ENCODE peak calls at places on chromosomes 2 and 18, in ten cellular contexts. One of them, this sample, is unnamed.

GRCh38 chr2:115484483-115484882 is 1042.0 kb downstream of the DPP10 start:
- DNase-seq in dorsolateral prefrontal cortex: no peak
- DNase-seq in colonic mucosa: no peak
- DNase-seq in transverse colon: no peak
- DNase-seq in GM12878: no peak
- DNase-seq in brain microvascular endothelial cell: no peak
- DNase-seq in pancreas: no peak
- DNase-seq in A549: no peak
- DNase-seq in CD8-positive, alpha-beta T cell: no peak
- DNase-seq in effector memory CD4-positive, alpha-beta T cell: no peak
- DNase-seq in this sample: no peak

GRCh38 chr2:98749053-98749450 is 18.1 kb upstream of the MGAT4A start:
- DNase-seq in transverse colon: peak; percentile 26
- DNase-seq in GM12878: no peak
- DNase-seq in pancreas: no peak
- DNase-seq in A549: no peak
- DNase-seq in effector memory CD4-positive, alpha-beta T cell: no peak
- DNase-seq in brain microvascular endothelial cell: no peak
- DNase-seq in colonic mucosa: no peak
- DNase-seq in CD8-positive, alpha-beta T cell: no peak
- DNase-seq in dorsolateral prefrontal cortex: no peak
- DNase-seq in this sample: no peak

GRCh38 chr2:239625913-239626734 is 225.3 kb upstream of the HDAC4 start:
- DNase-seq in brain microvascular endothelial cell: no peak
- DNase-seq in colonic mucosa: no peak
- DNase-seq in GM12878: no peak
- DNase-seq in dorsolateral prefrontal cortex: no peak
- DNase-seq in A549: no peak
- DNase-seq in CD8-positive, alpha-beta T cell: no peak
- DNase-seq in transverse colon: no peak
- DNase-seq in pancreas: no peak
- DNase-seq in effector memory CD4-positive, alpha-beta T cell: no peak
- DNase-seq in this sample: no peak

GRCh38 chr18:22391571-22392359 is 25.9 kb downstream of the CTAGE1 start:
- DNase-seq in transverse colon: peak; percentile 74
- DNase-seq in dorsolateral prefrontal cortex: no peak
- DNase-seq in CD8-positive, alpha-beta T cell: peak; percentile 26
- DNase-seq in colonic mucosa: peak; percentile 78
- DNase-seq in GM12878: no peak
- DNase-seq in pancreas: no peak
- DNase-seq in A549: peak; percentile 23
- DNase-seq in effector memory CD4-positive, alpha-beta T cell: no peak
- DNase-seq in brain microvascular endothelial cell: peak; percentile 98
- DNase-seq in this sample: peak; percentile 89

GRCh38 chr18:63994783-63995399 is 25.0 kb downstream of the SERPINB8 start:
- DNase-seq in colonic mucosa: peak; percentile 31
- DNase-seq in A549: peak; percentile 43
- DNase-seq in CD8-positive, alpha-beta T cell: peak; percentile 15
- DNase-seq in effector memory CD4-positive, alpha-beta T cell: peak; percentile 4
- DNase-seq in dorsolateral prefrontal cortex: peak; percentile 66
- DNase-seq in GM12878: no peak
- DNase-seq in brain microvascular endothelial cell: peak; percentile 56
- DNase-seq in pancreas: peak; percentile 34
- DNase-seq in transverse colon: peak; percentile 40
- DNase-seq in this sample: no peak

GRCh38 chr18:59268722-59269562 is 4.3 kb downstream of the RAX start:
- DNase-seq in colonic mucosa: no peak
- DNase-seq in brain microvascular endothelial cell: no peak
- DNase-seq in dorsolateral prefrontal cortex: no peak
- DNase-seq in GM12878: no peak
- DNase-seq in CD8-positive, alpha-beta T cell: no peak
- DNase-seq in transverse colon: no peak
- DNase-seq in pancreas: no peak
- DNase-seq in effector memory CD4-positive, alpha-beta T cell: no peak
- DNase-seq in A549: peak; percentile 58
- DNase-seq in this sample: no peak

GRCh38 chr2:226792155-226792871 is 7.3 kb downstream of the IRS1 start:
- DNase-seq in CD8-positive, alpha-beta T cell: no peak
- DNase-seq in dorsolateral prefrontal cortex: no peak
- DNase-seq in colonic mucosa: peak; percentile 31
- DNase-seq in GM12878: no peak
- DNase-seq in effector memory CD4-positive, alpha-beta T cell: no peak
- DNase-seq in brain microvascular endothelial cell: no peak
- DNase-seq in transverse colon: no peak
- DNase-seq in A549: no peak
- DNase-seq in pancreas: no peak
- DNase-seq in this sample: no peak

GRCh38 chr2:101509498-101510274 is 34.8 kb upstream of the RFX8 start:
- DNase-seq in A549: no peak
- DNase-seq in effector memory CD4-positive, alpha-beta T cell: no peak
- DNase-seq in brain microvascular endothelial cell: no peak
- DNase-seq in CD8-positive, alpha-beta T cell: no peak
- DNase-seq in pancreas: no peak
- DNase-seq in transverse colon: no peak
- DNase-seq in colonic mucosa: no peak
- DNase-seq in dorsolateral prefrontal cortex: no peak
- DNase-seq in GM12878: no peak
- DNase-seq in this sample: no peak

GRCh38 chr2:229387815-229388214 is 116.7 kb upstream of the PID1 start:
- DNase-seq in A549: no peak
- DNase-seq in CD8-positive, alpha-beta T cell: no peak
- DNase-seq in dorsolateral prefrontal cortex: no peak
- DNase-seq in colonic mucosa: no peak
- DNase-seq in brain microvascular endothelial cell: no peak
- DNase-seq in GM12878: no peak
- DNase-seq in effector memory CD4-positive, alpha-beta T cell: no peak
- DNase-seq in transverse colon: no peak
- DNase-seq in pancreas: no peak
- DNase-seq in this sample: no peak

GRCh38 chr2:39379643-39380524 is 57.2 kb downstream of the MAP4K3 start:
- DNase-seq in brain microvascular endothelial cell: peak; percentile 45
- DNase-seq in transverse colon: no peak
- DNase-seq in effector memory CD4-positive, alpha-beta T cell: no peak
- DNase-seq in colonic mucosa: no peak
- DNase-seq in A549: peak; percentile 71
- DNase-seq in GM12878: peak; percentile 31
- DNase-seq in CD8-positive, alpha-beta T cell: no peak
- DNase-seq in pancreas: no peak
- DNase-seq in dorsolateral prefrontal cortex: no peak
- DNase-seq in this sample: no peak

GRCh38 chr2:223469270-223470057 is 132.7 kb downstream of the SCG2 start:
- DNase-seq in colonic mucosa: peak; percentile 24
- DNase-seq in A549: peak; percentile 54
- DNase-seq in dorsolateral prefrontal cortex: no peak
- DNase-seq in brain microvascular endothelial cell: peak; percentile 99
- DNase-seq in effector memory CD4-positive, alpha-beta T cell: no peak
- DNase-seq in pancreas: no peak
- DNase-seq in CD8-positive, alpha-beta T cell: no peak
- DNase-seq in GM12878: no peak
- DNase-seq in transverse colon: peak; percentile 10
- DNase-seq in this sample: no peak

GRCh38 chr2:172172513-172173217 is 70.0 kb upstream of the DLX2 start:
- DNase-seq in GM12878: no peak
- DNase-seq in colonic mucosa: peak; percentile 83
- DNase-seq in dorsolateral prefrontal cortex: peak; percentile 51
- DNase-seq in effector memory CD4-positive, alpha-beta T cell: peak; percentile 24
- DNase-seq in pancreas: peak; percentile 82
- DNase-seq in A549: peak; percentile 58
- DNase-seq in brain microvascular endothelial cell: peak; percentile 25
- DNase-seq in transverse colon: peak; percentile 86
- DNase-seq in CD8-positive, alpha-beta T cell: peak; percentile 46
- DNase-seq in this sample: peak; percentile 48

DNA sequence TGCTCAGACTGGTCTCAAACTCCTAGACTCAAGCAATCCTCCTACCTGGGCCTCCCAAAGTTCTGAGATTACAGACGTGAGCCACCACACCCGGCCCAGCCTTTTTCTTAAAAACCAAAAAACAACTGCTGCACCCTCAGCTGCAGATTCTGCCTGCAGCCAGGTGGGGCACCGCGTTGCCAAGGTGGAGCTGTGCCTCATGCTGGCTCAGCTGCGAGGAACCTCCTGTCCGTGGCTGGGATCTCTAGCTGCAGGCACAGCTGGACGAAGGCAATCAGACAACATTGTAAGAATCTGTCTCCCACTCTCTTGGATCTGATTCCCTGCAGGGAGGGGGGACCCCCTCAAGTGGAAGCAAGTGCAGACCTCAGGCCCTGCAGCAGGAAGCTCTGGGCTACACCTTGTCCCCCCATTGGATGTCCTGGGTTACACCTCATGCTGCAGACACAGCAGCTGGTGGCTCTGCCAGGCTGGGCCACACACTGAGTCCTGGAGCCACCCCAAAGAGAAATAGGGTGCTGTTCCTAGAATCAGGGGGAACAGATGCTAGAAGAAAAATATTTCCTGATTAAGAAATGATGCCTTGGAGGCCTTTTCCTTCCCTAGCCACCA is 24.1 kb downstream of the CIDEA start:
- DNase-seq in GM12878: no peak
- DNase-seq in colonic mucosa: no peak
- DNase-seq in CD8-positive, alpha-beta T cell: no peak
- DNase-seq in dorsolateral prefrontal cortex: no peak
- DNase-seq in A549: no peak
- DNase-seq in brain microvascular endothelial cell: no peak
- DNase-seq in effector memory CD4-positive, alpha-beta T cell: no peak
- DNase-seq in transverse colon: no peak
- DNase-seq in pancreas: no peak
- DNase-seq in this sample: no peak
- H3K4me3 ChIP-seq in GM12878: no peak overlapping the region
- H3K4me3 ChIP-seq in colonic mucosa: peak overlapping the region; percentile 8
- H3K4me3 ChIP-seq in CD8-positive, alpha-beta T cell: no peak overlapping the region
- H3K4me3 ChIP-seq in dorsolateral prefrontal cortex: no peak overlapping the region
- H3K4me3 ChIP-seq in A549: no peak overlapping the region
- H3K4me3 ChIP-seq in brain microvascular endothelial cell: peak overlapping the region; percentile 49
- H3K4me3 ChIP-seq in effector memory CD4-positive, alpha-beta T cell: no peak overlapping the region
- H3K4me3 ChIP-seq in transverse colon: peak overlapping the region; percentile 20
- H3K4me3 ChIP-seq in pancreas: no peak overlapping the region
- H3K4me3 ChIP-seq in this sample: no peak overlapping the region

GRCh38 chr2:37560863-37561614 is 110.4 kb downstream of the CDC42EP3 start:
- DNase-seq in A549: no peak
- DNase-seq in colonic mucosa: no peak
- DNase-seq in GM12878: no peak
- DNase-seq in pancreas: no peak
- DNase-seq in CD8-positive, alpha-beta T cell: no peak
- DNase-seq in dorsolateral prefrontal cortex: no peak
- DNase-seq in brain microvascular endothelial cell: no peak
- DNase-seq in effector memory CD4-positive, alpha-beta T cell: no peak
- DNase-seq in transverse colon: no peak
- DNase-seq in this sample: no peak

GRCh38 chr2:37561615-37562569 is 109.5 kb downstream of the CDC42EP3 start:
- DNase-seq in colonic mucosa: no peak
- DNase-seq in GM12878: no peak
- DNase-seq in transverse colon: no peak
- DNase-seq in CD8-positive, alpha-beta T cell: no peak
- DNase-seq in pancreas: no peak
- DNase-seq in A549: peak; percentile 83
- DNase-seq in dorsolateral prefrontal cortex: no peak
- DNase-seq in brain microvascular endothelial cell: peak; percentile 97
- DNase-seq in effector memory CD4-positive, alpha-beta T cell: no peak
- DNase-seq in this sample: no peak

GRCh38 chr2:37558622-37559021 is 112.8 kb downstream of the CDC42EP3 start:
- DNase-seq in dorsolateral prefrontal cortex: no peak
- DNase-seq in CD8-positive, alpha-beta T cell: no peak
- DNase-seq in colonic mucosa: no peak
- DNase-seq in GM12878: no peak
- DNase-seq in A549: no peak
- DNase-seq in transverse colon: peak; percentile 18
- DNase-seq in pancreas: no peak
- DNase-seq in brain microvascular endothelial cell: no peak
- DNase-seq in effector memory CD4-positive, alpha-beta T cell: no peak
- DNase-seq in this sample: no peak

GRCh38 chr2:37563375-37564011 is 107.9 kb downstream of the CDC42EP3 start:
- DNase-seq in effector memory CD4-positive, alpha-beta T cell: no peak
- DNase-seq in brain microvascular endothelial cell: no peak
- DNase-seq in dorsolateral prefrontal cortex: no peak
- DNase-seq in GM12878: no peak
- DNase-seq in transverse colon: no peak
- DNase-seq in colonic mucosa: no peak
- DNase-seq in A549: no peak
- DNase-seq in CD8-positive, alpha-beta T cell: no peak
- DNase-seq in pancreas: no peak
- DNase-seq in this sample: no peak

DNA sequence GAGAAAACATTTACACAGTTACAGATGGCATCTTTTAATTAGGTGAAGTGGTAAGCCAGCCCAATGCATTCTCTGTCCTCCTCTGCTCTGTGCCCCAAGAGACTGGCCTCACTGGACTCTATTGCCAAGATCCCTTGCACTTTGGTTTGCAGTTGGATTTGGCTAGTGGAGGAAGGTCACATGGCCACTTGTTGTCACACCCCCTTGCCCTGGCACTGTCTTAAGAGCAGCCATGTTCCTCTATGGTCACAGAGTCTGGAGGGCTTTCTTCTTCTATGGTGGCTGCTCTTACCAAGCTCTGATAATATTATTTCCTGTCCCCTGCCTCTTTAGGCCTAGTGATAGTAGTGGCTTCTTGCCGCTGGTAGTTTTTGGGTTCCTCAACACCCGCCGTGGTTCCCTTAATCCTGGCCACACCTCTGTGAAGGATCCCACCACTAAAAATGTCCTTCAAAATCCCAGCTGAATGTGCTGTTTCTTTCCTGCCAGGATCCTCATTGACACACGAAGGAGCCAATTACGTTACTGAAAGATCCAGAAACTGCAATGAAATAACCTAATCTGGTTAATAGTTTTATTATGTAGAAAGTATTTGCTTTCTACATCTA is 111.1 kb downstream of the CDC42EP3 start:
- DNase-seq in dorsolateral prefrontal cortex: no peak
- DNase-seq in transverse colon: no peak
- DNase-seq in colonic mucosa: no peak
- DNase-seq in brain microvascular endothelial cell: no peak
- DNase-seq in pancreas: no peak
- DNase-seq in GM12878: no peak
- DNase-seq in effector memory CD4-positive, alpha-beta T cell: no peak
- DNase-seq in A549: no peak
- DNase-seq in CD8-positive, alpha-beta T cell: no peak
- DNase-seq in this sample: no peak
- H3K27ac ChIP-seq in dorsolateral prefrontal cortex: no peak overlapping the region
- H3K27ac ChIP-seq in transverse colon: no peak overlapping the region
- H3K27ac ChIP-seq in colonic mucosa: no peak overlapping the region
- H3K27ac ChIP-seq in brain microvascular endothelial cell: peak overlapping the region; percentile 97
- H3K27ac ChIP-seq in pancreas: no peak overlapping the region
- H3K27ac ChIP-seq in GM12878: peak overlapping the region; percentile 57
- H3K27ac ChIP-seq in effector memory CD4-positive, alpha-beta T cell: no peak overlapping the region
- H3K27ac ChIP-seq in A549: no peak overlapping the region
- H3K27ac ChIP-seq in CD8-positive, alpha-beta T cell: no peak overlapping the region
- H3K27ac ChIP-seq in this sample: no peak overlapping the region

GRCh38 chr2:218445602-218446001 is 26.7 kb downstream of the VIL1 start:
- DNase-seq in A549: no peak
- DNase-seq in colonic mucosa: no peak
- DNase-seq in dorsolateral prefrontal cortex: no peak
- DNase-seq in transverse colon: no peak
- DNase-seq in pancreas: no peak
- DNase-seq in CD8-positive, alpha-beta T cell: no peak
- DNase-seq in brain microvascular endothelial cell: no peak
- DNase-seq in GM12878: no peak
- DNase-seq in effector memory CD4-positive, alpha-beta T cell: no peak
- DNase-seq in this sample: no peak
- H3K4me3 ChIP-seq in A549: no peak overlapping the region
- H3K4me3 ChIP-seq in colonic mucosa: no peak overlapping the region
- H3K4me3 ChIP-seq in dorsolateral prefrontal cortex: no peak overlapping the region
- H3K4me3 ChIP-seq in transverse colon: no peak overlapping the region
- H3K4me3 ChIP-seq in pancreas: no peak overlapping the region
- H3K4me3 ChIP-seq in CD8-positive, alpha-beta T cell: no peak overlapping the region
- H3K4me3 ChIP-seq in brain microvascular endothelial cell: no peak overlapping the region
- H3K4me3 ChIP-seq in GM12878: no peak overlapping the region
- H3K4me3 ChIP-seq in effector memory CD4-positive, alpha-beta T cell: no peak overlapping the region
- H3K4me3 ChIP-seq in this sample: no peak overlapping the region

GRCh38 chr2:208074610-208075356 is 49.5 kb upstream of the PLEKHM3 start:
- DNase-seq in dorsolateral prefrontal cortex: no peak
- DNase-seq in colonic mucosa: no peak
- DNase-seq in transverse colon: no peak
- DNase-seq in GM12878: no peak
- DNase-seq in brain microvascular endothelial cell: no peak
- DNase-seq in CD8-positive, alpha-beta T cell: no peak
- DNase-seq in A549: no peak
- DNase-seq in pancreas: no peak
- DNase-seq in effector memory CD4-positive, alpha-beta T cell: no peak
- DNase-seq in this sample: no peak
- H3K27ac ChIP-seq in dorsolateral prefrontal cortex: no peak overlapping the region
- H3K27ac ChIP-seq in colonic mucosa: no peak overlapping the region
- H3K27ac ChIP-seq in transverse colon: no peak overlapping the region
- H3K27ac ChIP-seq in GM12878: no peak overlapping the region
- H3K27ac ChIP-seq in brain microvascular endothelial cell: no peak overlapping the region
- H3K27ac ChIP-seq in CD8-positive, alpha-beta T cell: no peak overlapping the region
- H3K27ac ChIP-seq in A549: no peak overlapping the region
- H3K27ac ChIP-seq in pancreas: no peak overlapping the region
- H3K27ac ChIP-seq in effector memory CD4-positive, alpha-beta T cell: no peak overlapping the region
- H3K27ac ChIP-seq in this sample: no peak overlapping the region